ENCODE peak calls at places on chromosomes 13 and 19, in nine cellular contexts. J, O, F, R, Z, H, B, V and U are unnamed samples.

GRCh38 chr13:84315527-84315926 is 433.3 kb upstream of the SLITRK1 start:
- DNase-seq in J (no peak), V (no peak), F (no peak), Z (no peak), H (no peak), B (no peak), O (no peak), R (no peak), U (no peak)

GRCh38 chr13:23868521-23868920 is 20.7 kb downstream of the MIPEP start:
- DNase-seq in Z (no peak), R (no peak), O (no peak), B (peak), J (no peak), H (peak), V (peak), F (no peak), U (no peak)

GRCh38 chr13:39818953-39819352 is 163.5 kb downstream of the COG6 start:
- DNase-seq in R (no peak), Z (no peak), O (no peak), B (no peak), H (peak), J (no peak), V (no peak), F (no peak), U (no peak)

GRCh38 chr13:100388923-100389322 is 199.7 kb downstream of the GGACT start:
- DNase-seq in F (no peak), O (no peak), R (no peak), Z (no peak), V (no peak), B (no peak), J (no peak), H (no peak), U (no peak)

GRCh38 chr13:32021785-32022184 is 9.8 kb upstream of the FRY start:
- DNase-seq in H (no peak), V (no peak), Z (no peak), B (no peak), F (no peak), R (no peak), O (no peak), J (no peak), U (no peak)

GRCh38 chr13:28657784-28658538 is 969 bp upstream of the POMP start:
- DNase-seq in R (no peak), B (peak), J (no peak), Z (no peak), H (peak), F (no peak), O (no peak), V (no peak), U (no peak)

GRCh38 chr13:32581177-32581786 is 5.0 kb upstream of the PDS5B start:
- DNase-seq in F (no peak), J (no peak), Z (no peak), O (no peak), B (peak), V (peak), R (peak), H (peak), U (no peak)

GRCh38 chr19:12513531-12514061 is 29.0 kb upstream of the ZNF709 start:
- DNase-seq in R (no peak), H (no peak), B (no peak), V (no peak), F (peak), Z (no peak), J (no peak), O (no peak), U (peak)

GRCh38 chr19:35637165-35637564 is 4.4 kb upstream of the ETV2 start:
- DNase-seq in J (no peak), H (no peak), F (no peak), Z (no peak), O (no peak), R (no peak), B (no peak), V (no peak), U (no peak)

GRCh38 chr19:55209430-55210119 is at the start of gene PTPRH:
- DNase-seq in B (no peak), Z (no peak), H (no peak), V (peak), R (no peak), J (no peak), F (no peak), O (no peak), U (no peak)

GRCh38 chr19:55208880-55209429 is 346 bp downstream of the PTPRH start:
- DNase-seq in O (no peak), R (no peak), V (no peak), F (no peak), J (no peak), B (no peak), H (no peak), Z (no peak), U (no peak)

GRCh38 chr19:55212447-55212846 is 3.1 kb upstream of the PTPRH start:
- DNase-seq in B (no peak), R (no peak), V (peak), H (no peak), Z (peak), F (no peak), J (no peak), O (no peak), U (no peak)

GRCh38 chr19:55210120-55210493 is 806 bp upstream of the PTPRH start:
- DNase-seq in Z (no peak), H (peak), J (no peak), R (no peak), O (no peak), F (no peak), V (peak), B (peak), U (no peak)

GRCh38 chr19:55206664-55207500 is 2.4 kb downstream of the PTPRH start:
- DNase-seq in H (peak), F (peak), Z (no peak), R (no peak), J (peak), V (peak), B (peak), O (no peak), U (peak)
- H3K27ac ChIP-seq in H (peak), F (peak), Z (no peak), R (peak), J (no peak), V (peak), B (no peak), O (peak), U (no peak)

GRCh38 chr19:17125728-17126677 is 50.4 kb downstream of the MYO9B start:
- DNase-seq in O (peak), J (peak), R (peak), H (peak), V (no peak), F (peak), B (peak), Z (peak), U (peak)

GRCh38 chr19:17123041-17123440 is 47.5 kb downstream of the MYO9B start:
- DNase-seq in V (no peak), B (no peak), Z (no peak), R (no peak), H (no peak), F (no peak), O (no peak), J (no peak), U (no peak)

GRCh38 chr19:17125052-17125727 is 49.6 kb downstream of the MYO9B start:
- DNase-seq in H (peak), Z (peak), R (peak), V (no peak), O (no peak), B (peak), F (no peak), J (no peak), U (no peak)

GRCh38 chr19:17121736-17122293 is 46.2 kb downstream of the MYO9B start:
- DNase-seq in H (peak), B (peak), J (no peak), V (no peak), R (no peak), Z (no peak), F (no peak), O (no peak), U (no peak)

DNA sequence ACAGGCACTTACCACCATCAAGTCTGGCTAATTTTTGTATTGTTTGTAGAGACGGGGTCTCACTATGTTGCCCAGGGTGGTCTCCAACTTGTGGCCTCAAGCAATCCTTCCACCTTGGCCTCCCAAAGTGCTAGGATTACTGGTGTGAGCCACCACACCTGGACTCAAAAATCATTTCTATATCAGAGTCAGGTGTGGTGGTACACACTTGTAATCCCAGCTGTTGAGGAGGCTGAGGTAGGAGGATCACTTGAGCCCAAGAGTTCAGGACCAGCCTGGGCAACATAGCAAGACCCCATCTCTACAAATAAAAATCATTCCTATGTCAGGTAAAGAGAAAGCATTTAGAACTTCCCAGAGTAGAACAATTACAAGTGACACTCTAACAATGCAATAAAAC is 48.4 kb downstream of the MYO9B start:
- DNase-seq in O (no peak), J (no peak), R (no peak), B (no peak), H (no peak), F (no peak), Z (no peak), V (no peak), U (no peak)
- H3K27ac ChIP-seq in O (no peak), J (peak), R (no peak), B (no peak), H (no peak), F (no peak), Z (peak), V (no peak), U (no peak)

GRCh38 chr19:19445911-19446361 is 40.5 kb downstream of the GATAD2A start:
- DNase-seq in O (no peak), V (no peak), R (no peak), J (no peak), H (no peak), Z (no peak), B (peak), F (no peak), U (no peak)
- H3K27ac ChIP-seq in O (no peak), V (no peak), R (peak), J (peak), H (no peak), Z (no peak), B (peak), F (no peak), U (no peak)

GRCh38 chr19:53881482-53882390 is at the start of gene PRKCG:
- DNase-seq in V (peak), B (peak), H (no peak), F (peak), O (peak), J (no peak), Z (peak), R (peak), U (peak)
- H3K27ac ChIP-seq in V (no peak), B (no peak), H (no peak), F (no peak), O (no peak), J (no peak), Z (no peak), R (no peak), U (no peak)

GRCh38 chr19:55372316-55373081 is 2.2 kb upstream of the IL11 start:
- DNase-seq in R (no peak), F (no peak), J (no peak), H (no peak), O (no peak), B (peak), V (peak), Z (no peak), U (no peak)
- H3K27ac ChIP-seq in R (no peak), F (no peak), J (no peak), H (no peak), O (no peak), B (peak), V (no peak), Z (no peak), U (no peak)

DNA sequence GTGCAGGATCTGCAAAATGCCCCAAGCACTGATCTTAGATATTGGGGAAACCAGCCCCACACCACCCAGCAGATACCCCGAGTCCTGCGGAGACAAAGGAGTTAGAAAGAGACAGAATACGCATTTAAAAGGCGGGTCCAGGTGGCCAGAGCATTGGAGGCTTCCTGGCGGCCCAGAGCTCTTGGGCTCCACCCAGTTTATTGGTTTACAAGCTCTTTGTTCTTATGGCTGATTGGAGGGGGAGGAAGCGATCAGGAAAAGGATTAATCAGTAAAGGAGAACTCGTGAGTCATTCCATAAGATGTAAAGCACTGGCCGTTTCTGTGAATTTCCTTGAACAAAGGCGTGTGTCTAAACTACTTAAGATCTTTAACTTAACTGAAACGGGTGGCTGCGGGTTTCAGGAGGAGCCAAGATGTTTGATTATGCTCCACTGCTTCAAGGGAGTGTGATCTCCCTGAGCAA is 926 bp downstream of the ZNF587 start:
- DNase-seq in Z (no peak), V (peak), O (no peak), B (peak), J (no peak), H (peak), F (no peak), R (no peak), U (no peak)
- H3K27ac ChIP-seq in Z (peak), V (peak), O (peak), B (peak), J (peak), H (peak), F (peak), R (peak), U (no peak)

DNA sequence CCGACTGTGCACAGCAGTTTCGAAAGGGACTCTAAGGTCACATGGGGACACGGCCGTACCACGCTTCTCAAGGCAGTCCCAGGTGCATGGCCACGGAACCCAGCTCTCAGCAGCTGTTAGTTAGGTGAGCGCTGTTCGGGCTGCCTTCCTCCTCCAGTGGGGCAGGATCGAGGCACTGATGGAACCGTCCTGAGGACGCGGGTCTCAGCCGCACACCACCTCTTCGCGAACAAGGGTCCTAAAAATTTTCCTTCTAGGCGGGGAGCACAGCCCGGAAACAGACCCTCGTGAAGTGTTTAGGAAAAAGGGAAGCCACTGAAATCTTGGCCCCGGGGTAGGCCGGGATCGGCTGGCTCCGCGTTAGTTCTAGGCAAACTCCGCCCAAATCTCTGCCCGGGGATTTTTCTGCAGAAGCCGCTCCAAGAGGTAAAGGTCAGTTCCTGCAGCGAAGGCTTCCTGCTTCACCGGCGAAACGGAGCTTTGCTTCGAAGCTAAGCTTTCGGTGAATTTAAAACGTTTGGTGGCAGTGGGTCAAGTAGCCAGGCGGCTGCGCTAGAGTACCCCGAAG is 752 bp downstream of the GJB2 start:
- DNase-seq in F (no peak), J (no peak), O (no peak), V (peak), R (no peak), Z (no peak), B (peak), H (no peak), U (no peak)
- H3K27ac ChIP-seq in F (no peak), J (no peak), O (peak), V (peak), R (no peak), Z (no peak), B (no peak), H (no peak), U (no peak)

DNA sequence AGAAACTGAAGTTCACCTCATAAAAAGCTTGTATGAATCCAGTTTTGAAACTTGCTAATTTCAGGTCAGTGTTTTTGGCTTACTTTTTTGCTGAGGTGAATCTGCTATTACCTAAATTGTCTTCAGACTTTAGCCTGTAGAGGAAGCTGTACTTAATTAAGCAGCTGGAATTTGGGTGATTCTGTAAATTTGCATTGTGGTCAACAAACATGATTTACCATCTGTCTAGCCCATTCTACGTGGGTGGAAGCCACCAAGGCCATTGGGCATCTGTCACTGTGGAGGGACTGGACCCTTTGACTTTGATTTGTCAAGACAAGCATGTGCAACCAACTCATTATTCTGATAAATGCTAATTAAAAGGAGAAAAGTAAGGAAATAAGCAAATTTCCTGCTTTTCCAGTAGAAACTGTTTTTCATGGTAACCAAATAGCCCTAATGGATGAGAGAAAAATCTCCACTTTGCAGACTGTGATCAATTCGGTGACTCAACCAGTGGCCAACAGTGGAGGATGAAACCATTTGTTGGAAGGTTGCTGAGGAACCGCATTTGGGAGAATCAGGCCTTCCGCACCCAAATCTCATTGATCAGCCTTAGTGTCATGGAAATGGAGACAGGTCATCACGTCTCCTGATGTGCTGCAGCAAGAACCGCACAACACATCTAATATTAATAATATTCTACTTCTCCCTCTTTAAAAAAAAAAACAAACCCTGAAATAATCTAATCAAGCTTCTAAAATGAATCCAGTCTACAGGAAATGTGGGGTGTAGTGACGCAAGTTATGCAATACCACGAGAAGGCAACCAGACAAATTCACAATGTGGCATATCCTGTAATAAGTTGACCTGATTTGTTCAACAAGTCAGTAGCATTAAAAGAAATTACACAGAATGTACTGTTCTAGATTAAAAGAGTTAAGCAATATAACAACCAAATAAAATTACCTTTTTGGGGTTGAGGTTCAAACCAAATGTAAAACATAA is 54.3 kb downstream of the GARRE1 start:
- DNase-seq in F (no peak), O (no peak), J (no peak), V (no peak), Z (no peak), B (peak), H (no peak), R (peak), U (no peak)
- H3K27ac ChIP-seq in F (no peak), O (peak), J (peak), V (no peak), Z (peak), B (peak), H (no peak), R (peak), U (peak)

DNA sequence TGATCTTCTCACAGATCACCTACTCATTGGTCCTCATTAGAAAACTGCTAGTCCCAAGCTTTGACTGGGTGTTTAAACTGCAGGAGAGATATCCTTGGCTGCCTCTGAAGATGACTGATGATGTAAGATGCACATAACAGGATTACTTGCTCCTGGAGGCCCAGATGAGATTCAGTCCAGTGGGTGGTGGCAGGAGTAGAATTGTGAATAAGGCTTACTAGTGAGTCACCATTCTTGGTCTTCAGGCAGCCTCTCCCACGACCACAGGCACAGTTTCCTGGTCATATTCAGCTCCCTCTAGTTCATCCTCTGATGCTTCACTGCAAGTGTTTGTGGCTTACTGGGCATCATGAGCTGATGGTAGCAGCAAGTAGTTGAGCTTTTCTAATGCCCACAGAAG is 12.1 kb downstream of the SERTM1 start:
- DNase-seq in O (no peak), V (peak), B (peak), Z (no peak), H (no peak), J (no peak), R (no peak), F (no peak), U (no peak)
- H3K27ac ChIP-seq in O (no peak), V (no peak), B (no peak), Z (no peak), H (no peak), J (no peak), R (no peak), F (no peak), U (no peak)

DNA sequence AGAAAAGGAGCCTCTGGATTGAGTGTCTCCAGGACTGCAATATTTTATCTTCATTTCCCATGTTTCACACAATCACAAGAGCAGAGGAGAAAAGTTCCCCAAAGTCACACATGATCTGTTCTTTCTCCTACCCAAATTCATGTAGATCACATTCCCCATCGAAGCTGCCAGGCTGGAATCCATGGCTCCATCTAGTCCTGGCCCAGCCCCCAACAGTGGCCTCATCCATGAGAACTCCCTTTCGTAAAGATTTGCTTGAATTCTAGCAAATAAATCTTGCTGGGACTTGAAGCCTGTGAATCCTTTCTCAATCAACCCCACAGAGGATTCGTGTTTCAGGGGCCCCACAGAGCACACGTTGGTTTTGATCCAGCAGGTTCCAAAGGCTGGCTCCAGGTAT is 109.5 kb downstream of the COL4A1 start:
- DNase-seq in B (no peak), Z (no peak), F (no peak), H (no peak), V (no peak), J (no peak), R (no peak), O (no peak), U (no peak)
- H3K27ac ChIP-seq in B (no peak), Z (no peak), F (no peak), H (peak), V (no peak), J (no peak), R (no peak), O (no peak), U (no peak)